ENCODE peak calls at places on chromosomes 16 and 17, in six cellular contexts. N is uterus, D is Panc1, R is tibial artery, H is HFF-Myc, M is psoas muscle. T is an unnamed sample.

GRCh38 chr16:75702247-75702646 is 986 bp upstream of the DUXB start:
- DNase-seq in N (no peak), D (no peak), R (no peak), H (no peak), M (no peak), T (no peak)

GRCh38 chr17:4766199-4766598 is 5.5 kb upstream of the TM4SF5 start:
- DNase-seq in N (no peak), D (no peak), R (no peak), H (no peak), M (no peak), T (no peak)

GRCh38 chr17:42562845-42563509 is 1.0 kb downstream of the COASY start:
- DNase-seq in N (no peak), D (no peak), R (no peak), H (no peak), M (no peak), T (no peak)

GRCh38 chr16:86555763-86556130 is 712 bp upstream of the MTHFSD start:
- DNase-seq in N (no peak), D (no peak), R (no peak), H (no peak), M (no peak), T (no peak)

GRCh38 chr17:22460461-22461063 is 768.2 kb downstream of the KCNJ18 start:
- DNase-seq in N (no peak), D (no peak), R (no peak), H (no peak), M (no peak), T (no peak)

GRCh38 chr16:12079411-12079965 is 103.0 kb downstream of the SNX29 start:
- DNase-seq in N (no peak), D (no peak), R (no peak), H (no peak), M (no peak), T (no peak)

GRCh38 chr16:14337303-14338191 is 266.4 kb downstream of the MRTFB start:
- DNase-seq in N (no peak), D (no peak), R (no peak), H (no peak), M (no peak), T (no peak)

GRCh38 chr17:82314012-82314720 is 3.2 kb downstream of the CD7 start:
- DNase-seq in N (no peak), D (no peak), R (no peak), H (no peak), M (no peak), T (no peak)

GRCh38 chr16:58515871-58516767 is 802 bp downstream of the SETD6 start:
- DNase-seq in N (no peak), D (no peak), R (peak; percentile 61), H (no peak), M (peak; percentile 38), T (no peak)

GRCh38 chr17:69474171-69474831 is 59.8 kb downstream of the MAP2K6 start:
- DNase-seq in N (no peak), D (no peak), R (no peak), H (peak; percentile 30), M (no peak), T (no peak)

GRCh38 chr17:74645010-74645409 is 21.5 kb upstream of the CD300E start:
- DNase-seq in N (no peak), D (no peak), R (no peak), H (no peak), M (no peak), T (no peak)

GRCh38 chr17:74644419-74644818 is 20.9 kb upstream of the CD300E start:
- DNase-seq in N (no peak), D (no peak), R (no peak), H (no peak), M (no peak), T (no peak)

GRCh38 chr17:74643826-74644225 is 20.3 kb upstream of the CD300E start:
- DNase-seq in N (no peak), D (no peak), R (no peak), H (no peak), M (no peak), T (no peak)

GRCh38 chr17:74647871-74648672 is 24.5 kb upstream of the CD300E start:
- DNase-seq in N (no peak), D (no peak), R (no peak), H (no peak), M (no peak), T (no peak)

DNA sequence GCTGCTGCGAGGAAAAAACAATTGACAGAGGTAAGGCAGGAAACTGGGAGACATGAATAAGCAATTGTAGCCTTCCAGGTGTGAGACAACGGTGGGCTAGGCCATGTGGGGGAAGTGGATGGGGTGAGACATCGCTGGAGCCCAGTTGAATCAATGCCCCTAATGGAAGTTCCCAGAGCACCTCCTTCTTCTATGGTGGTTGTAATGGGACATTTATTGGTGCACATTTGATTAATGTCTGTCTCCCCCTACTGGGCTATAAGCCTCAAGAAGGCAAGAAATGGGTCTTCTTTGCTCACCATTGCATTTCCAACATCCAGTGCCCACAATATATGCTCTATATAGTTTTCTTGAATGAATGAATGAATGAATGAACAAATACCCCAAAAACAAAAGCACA is 22.7 kb upstream of the CD300E start:
- DNase-seq in N (no peak), D (peak; percentile 12), R (no peak), H (no peak), M (no peak), T (no peak)
- TF ChIP-seq CTCF in N (no peak), D (peak; percentile 66), R (no peak), H (peak; percentile 19), M (no peak), T (peak; percentile 62)

DNA sequence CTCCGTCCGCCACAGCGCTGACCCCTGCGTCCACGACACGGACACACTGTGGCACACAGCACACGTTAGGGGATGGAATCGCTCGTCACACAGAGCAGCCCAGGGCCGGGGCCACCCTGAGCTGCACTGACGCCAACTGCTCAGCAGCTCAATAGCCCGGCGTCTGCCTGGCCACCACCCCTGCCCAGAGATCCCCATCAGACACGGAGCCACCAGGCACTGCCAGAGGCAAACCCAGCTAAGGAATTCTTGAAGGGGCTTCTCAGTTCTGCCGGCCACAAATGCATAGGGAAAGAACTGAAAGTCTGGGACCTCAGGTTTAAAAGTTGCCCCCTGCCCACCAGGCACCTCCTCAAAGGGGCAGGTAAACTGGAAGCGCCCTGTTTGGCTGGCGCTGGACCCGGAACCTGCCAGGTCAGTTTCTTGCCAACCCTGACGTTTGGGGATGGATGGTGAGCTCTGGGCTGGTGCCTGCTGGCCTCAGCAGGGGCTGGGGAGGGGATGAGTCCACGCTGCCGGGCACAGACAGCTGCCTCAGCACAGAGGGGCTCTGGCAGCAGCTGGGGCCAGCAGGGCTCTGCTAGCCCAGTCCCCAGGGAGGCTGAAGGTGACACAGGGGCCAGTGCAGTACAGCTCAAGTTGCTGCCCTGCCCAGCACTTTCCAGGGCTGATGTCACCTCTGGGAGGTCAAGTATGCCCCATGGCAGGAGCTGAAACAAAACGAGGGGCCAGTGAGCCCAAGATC is 33.2 kb downstream of the TIMM22 start:
- DNase-seq in N (no peak), D (no peak), R (peak; percentile 88), H (no peak), M (no peak), T (no peak)
- H3K4me3 ChIP-seq in N (no peak overlapping the region), D (no peak overlapping the region), R (peak overlapping the region; percentile 65), H (no peak overlapping the region), M (peak overlapping the region; percentile 45), T (no peak overlapping the region)

GRCh38 chr16:78396046-78396445 is 296.6 kb downstream of the WWOX start:
- DNase-seq in N (no peak), D (no peak), R (no peak), H (no peak), M (no peak), T (no peak)
- TF ChIP-seq CTCF in N (no peak), D (peak; percentile 19), R (no peak), H (no peak), M (peak; percentile 32), T (peak; percentile 47)

GRCh38 chr16:82758406-82758805 is 131.6 kb downstream of the CDH13 start:
- DNase-seq in N (no peak), D (no peak), R (no peak), H (no peak), M (no peak), T (no peak)
- H3K4me3 ChIP-seq in N (no peak overlapping the region), D (no peak overlapping the region), R (no peak overlapping the region), H (no peak overlapping the region), M (no peak overlapping the region), T (no peak overlapping the region)

DNA sequence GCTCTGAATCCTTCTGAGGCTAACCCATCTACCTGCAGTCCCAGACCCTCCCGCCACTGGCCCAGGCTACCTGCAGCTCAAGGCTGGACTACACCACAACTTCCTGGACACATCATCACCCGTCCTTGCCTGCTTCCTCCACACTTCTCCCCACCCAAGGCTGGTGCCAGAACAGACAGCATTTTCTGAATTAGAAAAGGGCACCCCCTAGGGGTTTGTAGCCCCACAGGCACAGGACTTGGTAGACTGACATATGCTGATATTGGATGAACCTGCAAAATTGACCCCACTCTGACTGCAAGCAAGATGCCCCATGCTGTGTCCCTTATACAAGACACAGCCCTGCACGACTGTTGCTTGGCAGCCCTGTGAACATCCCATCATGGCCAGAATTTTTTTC is 271.5 kb upstream of the C16orf82 start:
- DNase-seq in N (no peak), D (no peak), R (no peak), H (no peak), M (no peak), T (no peak)
- TF ChIP-seq CTCF in N (no peak), D (no peak), R (no peak), H (no peak), M (no peak), T (no peak)

DNA sequence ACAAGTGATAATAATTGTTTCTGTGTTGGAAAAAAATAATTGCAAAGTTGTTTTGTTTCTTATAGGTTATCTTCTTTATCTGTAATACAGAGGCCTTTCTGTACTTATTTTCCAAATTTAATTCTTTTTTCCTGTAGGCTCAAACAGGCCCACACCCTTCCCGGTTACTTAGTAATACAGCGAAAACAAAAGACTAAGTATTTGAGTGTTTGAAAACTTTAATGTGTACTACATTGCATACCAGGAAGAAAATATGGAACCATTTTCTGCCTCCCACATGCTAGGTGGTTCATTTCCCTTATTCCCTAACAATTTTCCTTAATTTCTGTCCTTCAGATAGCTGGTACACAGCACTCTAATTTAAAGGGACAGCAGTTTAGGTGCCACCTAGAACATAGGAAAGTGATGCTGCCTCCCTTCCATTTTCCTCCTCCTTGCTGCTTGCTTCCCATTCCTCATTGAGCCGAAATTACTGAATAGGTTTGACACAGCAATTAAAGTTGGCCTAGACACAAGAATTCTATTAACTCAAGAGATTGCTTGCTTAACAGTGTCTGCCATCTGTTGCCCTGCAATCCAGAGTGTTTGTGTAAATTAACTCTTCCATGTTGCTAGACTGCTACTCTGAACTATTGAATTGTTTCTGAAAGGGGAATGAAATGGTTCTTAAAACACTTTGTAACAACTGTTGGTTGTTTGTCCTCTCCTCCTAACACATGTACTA is 24.2 kb downstream of the CYB5B start:
- DNase-seq in N (no peak), D (no peak), R (no peak), H (peak; percentile 27), M (no peak), T (no peak)
- H3K4me3 ChIP-seq in N (no peak overlapping the region), D (no peak overlapping the region), R (no peak overlapping the region), H (no peak overlapping the region), M (no peak overlapping the region), T (no peak overlapping the region)

GRCh38 chr16:3101018-3101840 is 2.1 kb upstream of the ZSCAN10 start:
- DNase-seq in N (no peak), D (no peak), R (no peak), H (no peak), M (no peak), T (no peak)
- TF ChIP-seq CTCF in N (no peak), D (peak; percentile 91), R (peak; percentile 21), H (peak; percentile 64), M (peak; percentile 34), T (peak; percentile 76)

T was measured in epithelial cell of proximal tubule.